ENCODE peak calls at places on chromosome 3, in nine cellular contexts. B is uterus, A is spleen, K is retinal pigment epithelial cell, H is breast epithelium, M is sigmoid colon, I is GM12864, Q is endothelial cell of umbilical vein, O is psoas muscle. T is an unnamed sample.

GRCh38 chr3:41662288-41662687 is 299.6 kb downstream of the ULK4 start:
- DNase-seq in B (no peak), A (no peak), K (no peak), H (no peak), M (no peak), I (no peak), Q (no peak), O (no peak), T (no peak)

GRCh38 chr3:183253364-183253960 is 409 bp downstream of the B3GNT5 start:
- DNase-seq in B (peak), A (peak), K (no peak), H (no peak), M (peak), I (no peak), Q (peak), O (peak), T (peak)

GRCh38 chr3:127063916-127064315 is 81.0 kb downstream of the PLXNA1 start:
- DNase-seq in B (no peak), A (no peak), K (no peak), H (no peak), M (peak), I (no peak), Q (no peak), O (no peak), T (no peak)

GRCh38 chr3:124858275-124858674 is 28.9 kb downstream of the ITGB5 start:
- DNase-seq in B (no peak), A (no peak), K (no peak), H (no peak), M (no peak), I (no peak), Q (peak), O (no peak), T (no peak)

GRCh38 chr3:112770026-112770626 is 76.5 kb downstream of the CD200R1L start:
- DNase-seq in B (no peak), A (no peak), K (no peak), H (no peak), M (no peak), I (no peak), Q (peak), O (peak), T (peak)

GRCh38 chr3:87127286-87127685 is 99.8 kb upstream of the CHMP2B start:
- DNase-seq in B (no peak), A (no peak), K (no peak), H (no peak), M (no peak), I (no peak), Q (no peak), O (no peak), T (no peak)

GRCh38 chr3:13083898-13084297 is 10.7 kb upstream of the IQSEC1 start:
- DNase-seq in B (no peak), A (peak), K (no peak), H (no peak), M (no peak), I (peak), Q (no peak), O (no peak), T (no peak)

GRCh38 chr3:47991341-47991740 is 24.9 kb downstream of the MAP4 start:
- DNase-seq in B (no peak), A (no peak), K (no peak), H (no peak), M (no peak), I (no peak), Q (no peak), O (no peak), T (no peak)

GRCh38 chr3:135393159-135393558 is 572.4 kb upstream of the PPP2R3A start:
- DNase-seq in B (no peak), A (no peak), K (no peak), H (no peak), M (no peak), I (no peak), Q (no peak), O (no peak), T (no peak)

GRCh38 chr3:36219398-36219797 is 160.9 kb upstream of the STAC start:
- DNase-seq in B (no peak), A (no peak), K (no peak), H (no peak), M (no peak), I (no peak), Q (no peak), O (no peak), T (no peak)

GRCh38 chr3:137768021-137768360 is 3.9 kb downstream of the SOX14 start:
- DNase-seq in B (no peak), A (no peak), K (no peak), H (no peak), M (no peak), I (no peak), Q (no peak), O (no peak), T (no peak)

GRCh38 chr3:25151497-25151896 is 276.6 kb upstream of the RARB start:
- DNase-seq in B (no peak), A (no peak), K (no peak), H (no peak), M (no peak), I (no peak), Q (peak), O (no peak), T (no peak)

GRCh38 chr3:152254031-152254430 is 14.7 kb upstream of the MBNL1 start:
- DNase-seq in B (no peak), A (no peak), K (no peak), H (no peak), M (no peak), I (no peak), Q (no peak), O (no peak), T (no peak)

GRCh38 chr3:48997714-48998637 is 7.9 kb downstream of the P4HTM start:
- DNase-seq in B (no peak), A (no peak), K (no peak), H (no peak), M (no peak), I (no peak), Q (no peak), O (no peak), T (no peak)

GRCh38 chr3:48999085-48999858 is 7.9 kb upstream of the WDR6 start:
- DNase-seq in B (no peak), A (peak), K (no peak), H (no peak), M (no peak), I (no peak), Q (no peak), O (no peak), T (no peak)

GRCh38 chr3:48996640-48997039 is 6.6 kb downstream of the P4HTM start:
- DNase-seq in B (no peak), A (no peak), K (no peak), H (no peak), M (no peak), I (no peak), Q (no peak), O (no peak), T (no peak)

GRCh38 chr3:48993834-48994233 is 3.8 kb downstream of the P4HTM start:
- DNase-seq in B (no peak), A (peak), K (no peak), H (no peak), M (no peak), I (no peak), Q (no peak), O (no peak), T (no peak)

DNA sequence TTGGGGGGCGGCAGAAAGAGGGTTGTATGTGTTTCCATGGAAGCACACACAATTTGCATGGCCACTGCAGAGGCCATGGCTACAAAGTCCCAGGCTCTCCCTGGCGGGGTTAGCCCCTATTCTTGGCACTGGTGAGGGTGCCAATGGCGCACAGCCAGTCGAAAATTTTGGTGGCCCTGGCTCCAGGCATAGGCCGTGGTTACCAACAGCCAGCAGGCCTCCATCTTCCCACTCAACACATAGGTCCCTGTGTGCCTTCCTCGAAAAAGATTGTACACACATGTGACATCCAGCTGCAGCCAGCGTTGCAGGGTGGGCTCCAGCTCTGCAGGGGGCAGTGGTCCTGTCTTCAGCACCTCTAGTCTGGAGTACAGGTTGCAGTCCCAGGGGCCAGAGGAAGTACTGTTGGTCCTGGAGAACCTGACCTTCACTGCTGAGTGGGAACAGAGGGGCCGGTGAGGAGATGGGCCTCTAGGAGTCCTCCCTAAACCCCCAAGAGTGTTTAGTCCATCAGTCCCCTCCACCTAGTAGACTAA is 7.1 kb downstream of the P4HTM start:
- DNase-seq in B (no peak), A (no peak), K (no peak), H (no peak), M (no peak), I (no peak), Q (no peak), O (no peak), T (no peak)
- TF ChIP-seq CTCF in B (no peak), A (no peak), K (peak), H (no peak), M (no peak), I (no peak), Q (no peak), O (no peak), T (no peak)

GRCh38 chr3:78988324-78988723 is 779.5 kb downstream of the ROBO1 start:
- DNase-seq in B (no peak), A (no peak), K (no peak), H (no peak), M (no peak), I (no peak), Q (peak), O (no peak), T (no peak)
- TF ChIP-seq CTCF in B (no peak), A (no peak), K (peak), H (no peak), M (no peak), I (no peak), Q (no peak), O (peak), T (peak)

DNA sequence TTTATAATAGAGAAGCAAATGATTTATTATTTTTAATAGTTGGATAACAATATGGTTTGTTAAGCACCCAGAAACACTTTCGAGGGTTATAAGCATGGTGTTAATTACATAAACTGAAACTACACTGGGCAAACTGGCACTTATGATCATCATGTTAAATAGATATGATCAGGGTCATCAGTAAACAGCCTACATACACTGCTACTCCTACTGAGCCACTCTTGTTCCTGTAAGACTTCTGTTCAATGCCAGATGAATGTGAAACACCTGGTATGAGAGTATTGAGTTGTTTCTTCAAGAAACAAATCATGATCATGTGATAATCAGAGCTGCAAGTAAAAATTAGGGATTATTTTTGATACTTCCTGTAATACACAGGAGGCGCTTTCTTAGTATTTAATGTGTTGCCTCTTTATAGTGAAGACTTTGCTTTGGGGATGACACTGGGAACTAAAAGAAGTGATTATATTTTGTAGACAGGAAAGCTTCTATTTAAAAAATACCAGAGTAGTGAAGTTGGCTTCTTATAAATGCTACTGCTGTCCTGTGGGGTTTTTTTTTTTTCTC is 32.3 kb upstream of the UTS2B start:
- DNase-seq in B (no peak), A (no peak), K (no peak), H (no peak), M (no peak), I (no peak), Q (no peak), O (no peak), T (no peak)
- TF ChIP-seq CTCF in B (no peak), A (no peak), K (no peak), H (no peak), M (no peak), I (no peak), Q (no peak), O (no peak), T (no peak)

DNA sequence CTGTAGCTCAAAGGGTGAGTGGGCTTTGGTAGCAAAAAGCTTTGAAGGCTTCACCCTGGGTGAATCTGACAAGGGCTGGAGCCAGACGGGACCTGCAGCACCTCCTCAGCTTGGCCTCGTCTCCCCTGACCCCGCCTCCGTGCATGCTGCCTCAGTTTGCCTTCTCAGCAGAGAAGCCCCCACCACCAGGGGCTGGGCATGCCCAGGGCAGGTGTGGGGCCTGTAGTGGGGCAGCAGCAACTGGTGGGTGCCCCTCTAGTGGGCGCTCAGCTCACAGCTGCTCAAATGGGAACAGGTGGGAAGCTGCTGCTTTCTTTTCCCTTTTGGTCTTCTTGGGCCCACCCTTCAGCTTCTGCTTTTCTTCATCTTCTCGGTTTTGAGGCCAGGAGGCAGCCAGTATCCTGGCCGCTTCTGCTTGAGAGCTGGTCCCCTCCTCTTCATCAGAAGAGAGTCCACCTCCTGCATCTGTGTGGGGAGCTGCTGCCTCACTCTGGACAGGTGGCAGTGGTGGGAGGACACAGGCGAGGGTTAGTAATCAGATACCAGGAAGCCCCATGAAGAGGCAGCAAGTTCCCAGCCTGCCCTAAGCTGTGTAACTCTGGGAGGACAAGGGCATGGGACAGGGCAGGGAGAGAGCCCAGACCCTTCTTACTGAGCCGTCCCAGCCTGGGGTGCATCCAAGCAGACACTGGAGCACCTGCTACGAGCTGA is 21.0 kb downstream of the TMEM43 start:
- DNase-seq in B (no peak), A (no peak), K (no peak), H (no peak), M (no peak), I (no peak), Q (no peak), O (no peak), T (no peak)
- TF ChIP-seq CTCF in B (no peak), A (no peak), K (no peak), H (no peak), M (no peak), I (no peak), Q (no peak), O (no peak), T (no peak)

GRCh38 chr3:143895805-143896204 is 47.5 kb upstream of the SLC9A9 start:
- DNase-seq in B (no peak), A (no peak), K (no peak), H (no peak), M (no peak), I (no peak), Q (peak), O (no peak), T (no peak)
- TF ChIP-seq CTCF in B (no peak), A (no peak), K (peak), H (no peak), M (no peak), I (no peak), Q (no peak), O (peak), T (peak)

DNA sequence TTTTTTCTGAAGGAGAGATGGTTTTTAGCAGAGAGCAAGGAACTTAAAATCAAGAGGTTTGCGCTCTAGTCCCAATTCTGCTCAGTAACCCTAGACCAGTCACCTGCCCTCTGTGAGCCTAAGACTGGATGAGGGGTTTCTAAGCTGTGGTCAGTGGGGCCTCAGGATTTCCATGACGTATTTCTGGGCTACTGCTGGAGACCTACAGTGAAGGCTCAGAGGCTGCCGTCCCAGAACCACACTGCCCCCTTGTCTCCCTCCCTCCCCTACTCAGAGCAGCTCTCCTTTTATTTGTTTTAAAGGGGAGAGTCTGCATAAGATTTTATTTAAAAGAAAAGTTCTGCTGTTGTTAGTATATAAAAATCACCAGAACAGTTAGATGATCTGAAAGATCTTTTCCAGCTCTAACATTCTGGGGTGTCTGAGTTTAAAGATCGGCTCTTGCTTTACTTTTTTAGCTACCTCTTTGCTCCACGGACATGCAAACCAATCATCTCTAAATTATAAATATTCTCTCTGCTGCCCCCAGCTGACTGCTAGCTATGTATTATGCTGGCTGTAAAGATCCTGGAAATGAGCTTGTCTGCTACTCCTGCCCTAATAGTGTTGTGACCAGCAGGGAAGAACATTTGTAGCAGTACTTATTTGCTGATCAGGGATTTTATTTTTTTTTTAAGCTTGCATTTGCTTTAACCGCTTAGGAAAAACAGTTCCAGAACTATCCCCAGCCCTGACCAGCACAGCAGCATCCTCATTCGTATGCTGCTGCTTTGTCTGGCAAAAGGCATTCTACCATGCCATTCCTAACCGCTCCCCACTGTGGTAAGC is 28.6 kb upstream of the NDUFB4 start:
- DNase-seq in B (no peak), A (no peak), K (no peak), H (no peak), M (peak), I (no peak), Q (peak), O (no peak), T (no peak)
- TF ChIP-seq CTCF in B (peak), A (no peak), K (peak), H (no peak), M (peak), I (no peak), Q (peak), O (peak), T (peak)

DNA sequence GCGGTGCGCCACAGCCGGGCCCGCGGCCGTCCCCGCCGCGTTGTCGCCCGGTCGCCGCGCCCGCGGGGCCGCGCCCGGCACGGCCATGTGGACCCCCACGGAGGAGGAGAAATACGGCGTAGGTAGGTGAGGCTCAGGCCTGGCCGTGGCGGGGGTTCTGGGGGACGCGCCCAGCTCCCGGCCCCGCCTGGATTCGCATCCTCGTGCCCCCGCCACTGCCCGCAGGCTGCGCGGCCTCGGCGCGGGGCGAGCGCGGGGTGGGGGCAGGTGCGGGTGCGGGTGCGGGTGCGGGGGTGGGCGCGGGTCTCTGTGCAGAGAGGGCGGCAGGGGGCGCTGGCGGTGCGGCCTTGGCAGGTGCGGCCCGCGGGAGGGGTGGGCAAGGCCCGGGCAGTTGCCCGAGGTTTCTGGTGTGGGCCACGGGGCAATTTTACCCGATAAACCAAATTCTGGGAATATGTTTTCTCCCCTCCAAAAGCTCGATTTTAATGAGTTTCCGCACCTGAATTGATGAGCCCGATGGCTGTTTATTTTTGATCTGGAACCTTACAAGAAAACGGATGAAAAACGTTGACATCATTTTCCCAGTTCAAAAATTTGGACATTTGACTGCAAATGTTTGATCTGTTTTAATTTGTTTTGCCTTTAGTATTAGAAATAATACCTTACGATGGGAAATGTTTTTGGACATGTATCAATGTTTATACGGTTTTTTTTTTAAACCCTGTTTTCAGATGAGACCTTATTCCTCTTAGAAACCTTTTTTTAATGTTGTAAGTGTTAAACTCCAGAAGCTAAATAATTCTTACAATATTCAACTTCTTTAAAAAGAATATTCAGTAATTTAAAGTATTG is 678 bp downstream of the DOCK3 start:
- DNase-seq in B (peak), A (peak), K (no peak), H (no peak), M (peak), I (no peak), Q (no peak), O (peak), T (peak)
- TF ChIP-seq CTCF in B (peak), A (no peak), K (peak), H (no peak), M (no peak), I (no peak), Q (no peak), O (peak), T (peak)

GRCh38 chr3:192449036-192449435 is 278.3 kb downstream of the FGF12 start:
- DNase-seq in B (no peak), A (no peak), K (no peak), H (no peak), M (no peak), I (no peak), Q (no peak), O (no peak), T (no peak)

GRCh38 chr3:192445768-192446644 is 281.3 kb downstream of the FGF12 start:
- DNase-seq in B (no peak), A (no peak), K (no peak), H (no peak), M (no peak), I (no peak), Q (no peak), O (no peak), T (peak)

GRCh38 chr3:192444096-192444790 is 283.1 kb downstream of the FGF12 start:
- DNase-seq in B (peak), A (peak), K (peak), H (peak), M (peak), I (peak), Q (peak), O (peak), T (peak)

GRCh38 chr3:192444791-192445106 is 282.6 kb downstream of the FGF12 start:
- DNase-seq in B (no peak), A (no peak), K (no peak), H (no peak), M (no peak), I (no peak), Q (no peak), O (no peak), T (no peak)
- TF ChIP-seq CTCF in B (no peak), A (no peak), K (no peak), H (no peak), M (no peak), I (no peak), Q (no peak), O (no peak), T (no peak)

T was measured in heart right ventricle.